ENCODE peak calls at places on chromosome X, in eight cellular contexts. H is GM23338, Z is A673, J is left lung, S is dorsolateral prefrontal cortex, A is PC-3, Y is hepatocyte, R is psoas muscle. G is an unnamed sample.

GRCh38 chrX:22748093-22748999 is 251.4 kb upstream of the DDX53 start:
- DNase-seq in Y (peak), H (peak), J (no peak), Z (peak), A (peak), S (peak), R (no peak), G (no peak)

GRCh38 chrX:154457491-154458115 is 478 bp upstream of the PLXNA3 start:
- DNase-seq in S (no peak), R (no peak), H (peak), Z (peak), Y (peak), J (peak), A (peak), G (no peak)

GRCh38 chrX:103664363-103664762 is 22.1 kb downstream of the MORF4L2 start:
- DNase-seq in J (no peak), Y (no peak), Z (no peak), H (peak), R (no peak), A (no peak), S (no peak), G (no peak)

GRCh38 chrX:45077748-45078424 is 122.8 kb downstream of the DIPK2B start:
- DNase-seq in Z (no peak), Y (no peak), S (no peak), R (no peak), A (no peak), H (no peak), J (no peak), G (no peak)

GRCh38 chrX:105190252-105190853 is 30.1 kb downstream of the TEX13A start:
- DNase-seq in A (peak), S (no peak), H (peak), R (no peak), Z (peak), Y (peak), J (no peak), G (no peak)

GRCh38 chrX:3712870-3713224 is 602 bp downstream of the PRKX start:
- DNase-seq in R (no peak), H (no peak), S (no peak), J (peak), Y (no peak), Z (no peak), A (peak), G (no peak)

GRCh38 chrX:22689290-22689689 is 310.5 kb upstream of the DDX53 start:
- DNase-seq in S (no peak), A (no peak), R (no peak), J (no peak), Z (no peak), Y (no peak), H (peak), G (no peak)

GRCh38 chrX:75273483-75273882 is 402 bp upstream of the UPRT start:
- DNase-seq in Z (no peak), J (no peak), H (no peak), A (no peak), R (no peak), Y (peak), S (no peak), G (no peak)

GRCh38 chrX:47513697-47514085 is 30.7 kb upstream of the ZNF41 start:
- DNase-seq in J (no peak), A (no peak), R (no peak), H (no peak), Z (no peak), S (no peak), Y (no peak), G (no peak)

GRCh38 chrX:39577976-39578962 is 519.5 kb downstream of the BCOR start:
- DNase-seq in A (no peak), R (peak), Z (no peak), H (no peak), Y (no peak), J (no peak), S (no peak), G (no peak)

GRCh38 chrX:49291615-49292337 is 11.7 kb upstream of the GAGE10 start:
- DNase-seq in A (peak), J (peak), Z (peak), S (peak), Y (peak), H (peak), R (peak), G (no peak)

GRCh38 chrX:102858826-102859627 is 78.0 kb upstream of the RAB40AL start:
- DNase-seq in Z (peak), H (peak), A (peak), J (no peak), R (no peak), Y (no peak), S (no peak), G (no peak)

GRCh38 chrX:20971250-20971649 is 403.0 kb upstream of the CNKSR2 start:
- DNase-seq in A (peak), Z (no peak), Y (no peak), J (no peak), H (no peak), R (no peak), S (no peak), G (no peak)

GRCh38 chrX:52271212-52271611 is 86.5 kb downstream of the MAGED4 start:
- DNase-seq in J (no peak), Y (peak), R (no peak), A (peak), S (no peak), Z (peak), H (peak), G (no peak)

GRCh38 chrX:53476371-53476770 is 42.2 kb upstream of the HSD17B10 start:
- DNase-seq in S (no peak), H (no peak), J (no peak), Z (no peak), Y (no peak), A (no peak), R (no peak), G (no peak)

GRCh38 chrX:50161143-50161542 is 39.7 kb downstream of the AKAP4 start:
- DNase-seq in Z (no peak), J (no peak), S (no peak), A (peak), Y (no peak), H (no peak), R (no peak), G (no peak)

GRCh38 chrX:69285401-69285871 is 120.2 kb upstream of the PJA1 start:
- DNase-seq in R (peak), S (no peak), J (peak), Y (peak), A (no peak), Z (no peak), H (no peak), G (no peak)

GRCh38 chrX:150692296-150692695 is 900 bp upstream of the MTMR1 start:
- DNase-seq in Z (no peak), A (no peak), S (no peak), R (no peak), H (no peak), Y (no peak), J (no peak), G (no peak)

GRCh38 chrX:121356850-121357171 is 309.4 kb downstream of the GLUD2 start:
- DNase-seq in S (no peak), R (no peak), J (no peak), Z (no peak), Y (no peak), A (no peak), H (no peak), G (no peak)

GRCh38 chrX:20218809-20219505 is 47.8 kb downstream of the RPS6KA3 start:
- DNase-seq in J (no peak), Z (peak), H (peak), R (no peak), S (no peak), A (no peak), Y (peak), G (no peak)

GRCh38 chrX:40411350-40412111 is 169.2 kb upstream of the ATP6AP2 start:
- DNase-seq in J (no peak), S (no peak), R (no peak), H (peak), Y (no peak), Z (peak), A (no peak), G (no peak)

GRCh38 chrX:72268601-72269365 is 8.3 kb downstream of the RPS4X start:
- DNase-seq in J (no peak), S (no peak), Z (peak), A (no peak), Y (peak), R (no peak), H (no peak), G (no peak)

GRCh38 chrX:96183843-96184242 is 500.8 kb upstream of the DIAPH2 start:
- DNase-seq in R (no peak), S (no peak), J (no peak), Y (peak), A (peak), Z (peak), H (peak), G (no peak)

GRCh38 chrX:123184858-123185251 is 777 bp downstream of the GRIA3 start:
- DNase-seq in J (no peak), S (peak), Z (no peak), R (no peak), H (peak), Y (peak), A (no peak), G (no peak)

GRCh38 chrX:1462596-1463251 is 10.0 kb upstream of the ASMTL start:
- DNase-seq in S (no peak), R (no peak), Z (no peak), Y (peak), J (peak), H (no peak), A (peak), G (peak)

GRCh38 chrX:119468930-119469635 is 839 bp downstream of the SLC25A5 start:
- DNase-seq in R (peak), J (peak), H (peak), Z (peak), Y (peak), A (peak), S (peak), G (peak)

GRCh38 chrX:119757979-119758681 is at the start of gene SOWAHD:
- DNase-seq in A (peak), H (peak), Z (no peak), S (no peak), J (peak), R (peak), Y (peak), G (no peak)

GRCh38 chrX:56107320-56107719 is 124.8 kb upstream of the KLF8 start:
- DNase-seq in H (no peak), S (no peak), Y (no peak), R (no peak), J (no peak), A (no peak), Z (no peak), G (no peak)

GRCh38 chrX:15334561-15334960 is 762 bp downstream of the PIGA start:
- DNase-seq in Z (no peak), S (no peak), H (no peak), Y (no peak), J (no peak), R (no peak), A (peak), G (no peak)

GRCh38 chrX:69762340-69762739 is 146.4 kb downstream of the EDA start:
- DNase-seq in R (no peak), H (no peak), J (no peak), Z (no peak), Y (no peak), S (no peak), A (no peak), G (no peak)

GRCh38 chrX:25600776-25601175 is 537.4 kb upstream of the MAGEB18 start:
- DNase-seq in H (no peak), J (no peak), A (peak), Z (no peak), R (no peak), S (no peak), Y (no peak), G (no peak)

GRCh38 chrX:81257817-81258216 is 55.9 kb downstream of the SH3BGRL start:
- DNase-seq in R (no peak), Z (no peak), A (no peak), H (no peak), S (no peak), J (no peak), Y (no peak), G (no peak)

GRCh38 chrX:81261576-81261975 is 59.7 kb downstream of the SH3BGRL start:
- DNase-seq in H (no peak), S (no peak), Z (no peak), A (peak), J (no peak), R (no peak), Y (no peak), G (no peak)

GRCh38 chrX:81259008-81259713 is 57.3 kb downstream of the SH3BGRL start:
- DNase-seq in Y (no peak), Z (no peak), R (no peak), S (no peak), J (no peak), H (no peak), A (no peak), G (no peak)

GRCh38 chrX:81263067-81263466 is 61.2 kb downstream of the SH3BGRL start:
- DNase-seq in R (no peak), A (no peak), S (no peak), Z (no peak), Y (no peak), H (peak), J (no peak), G (no peak)

DNA sequence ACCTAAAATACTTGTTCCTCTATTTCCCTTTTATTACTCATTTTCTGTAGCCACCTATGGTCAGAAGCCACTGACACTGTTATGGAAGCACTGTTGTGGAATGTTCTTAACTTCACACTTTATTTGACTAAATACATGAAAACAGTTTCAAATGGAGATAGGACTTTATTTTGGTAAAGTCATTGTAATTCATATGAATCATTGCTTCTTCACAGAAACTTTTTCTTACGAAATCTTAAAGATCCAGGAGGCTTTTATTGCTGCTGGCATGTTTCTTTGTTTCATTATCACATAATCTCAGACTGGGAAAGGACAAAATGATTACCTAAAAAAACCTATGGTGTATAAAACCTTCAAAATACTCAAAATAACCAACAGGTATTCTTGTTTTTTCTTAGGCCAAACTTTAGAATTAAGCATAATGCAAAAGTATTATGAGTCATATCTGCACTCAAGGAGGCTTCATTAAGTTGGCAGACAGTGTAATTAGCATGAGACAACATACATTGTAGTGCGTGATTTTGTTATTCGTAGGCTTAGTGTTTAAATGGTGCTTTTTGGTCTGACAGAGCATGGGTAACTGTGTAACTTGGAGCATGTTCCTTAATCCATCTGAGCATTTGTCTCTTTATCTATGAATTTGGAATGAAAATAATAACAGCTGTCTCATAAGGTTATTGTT is 58.0 kb downstream of the SH3BGRL start:
- DNase-seq in A (peak), Z (peak), Y (no peak), H (no peak), S (no peak), R (no peak), J (no peak), G (no peak)
- H3K27ac ChIP-seq in A (no peak), Z (no peak), Y (peak), H (peak), S (no peak), R (no peak), J (no peak), G (peak)

GRCh38 chrX:42818151-42818921 is 40.4 kb upstream of the PPP1R2C start:
- DNase-seq in J (no peak), H (peak), S (no peak), A (no peak), Z (no peak), Y (no peak), R (no peak), G (no peak)
- TF ChIP-seq CTCF in J (no peak), H (no peak), S (no peak), A (no peak), Z (no peak), Y (no peak), R (no peak), G (no peak)

DNA sequence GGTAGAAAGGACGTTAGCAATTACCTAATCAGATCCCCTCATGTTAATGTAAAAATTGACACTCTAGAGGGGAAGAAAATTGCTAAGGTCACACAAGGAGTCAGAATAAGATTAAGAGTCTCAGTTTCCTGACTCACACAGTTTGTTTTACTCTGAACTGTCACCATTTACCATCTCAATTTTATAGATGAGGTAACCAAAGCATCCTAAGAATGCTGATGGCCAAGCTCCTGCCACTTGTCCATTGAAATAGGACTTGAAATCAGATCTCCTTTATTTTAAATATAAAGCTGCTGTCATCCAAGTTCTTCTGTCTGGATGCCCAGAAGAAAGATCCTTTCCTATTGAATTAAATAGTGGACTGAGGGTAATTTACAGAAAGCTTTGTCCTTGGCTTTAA is 114.8 kb upstream of the VAMP7 start:
- DNase-seq in R (no peak), Y (no peak), J (no peak), S (no peak), A (no peak), Z (no peak), H (no peak), G (no peak)
- H3K27ac ChIP-seq in R (peak), Y (peak), J (no peak), S (no peak), A (no peak), Z (no peak), H (peak), G (no peak)

GRCh38 chrX:2707334-2707760 is 16.3 kb downstream of the CD99 start:
- DNase-seq in Z (peak), H (peak), J (peak), Y (peak), S (no peak), R (peak), A (peak), G (peak)
- TF ChIP-seq CTCF in Z (peak), H (no peak), J (no peak), Y (no peak), S (no peak), R (no peak), A (no peak), G (no peak)

GRCh38 chrX:24148118-24148517 is 1.4 kb upstream of the ZFX start:
- DNase-seq in Y (no peak), Z (no peak), R (no peak), A (no peak), S (no peak), H (no peak), J (no peak), G (no peak)

GRCh38 chrX:24148535-24149345 is 789 bp upstream of the ZFX start:
- DNase-seq in H (no peak), S (peak), A (peak), R (peak), J (no peak), Y (peak), Z (peak), G (peak)

GRCh38 chrX:24145340-24146186 is 4.0 kb upstream of the ZFX start:
- DNase-seq in Z (peak), S (no peak), J (no peak), R (no peak), H (no peak), Y (no peak), A (peak), G (no peak)

GRCh38 chrX:24146283-24146865 is 3.2 kb upstream of the ZFX start:
- DNase-seq in J (no peak), S (no peak), H (no peak), A (peak), Y (no peak), R (no peak), Z (peak), G (no peak)

GRCh38 chrX:24147165-24147564 is 2.4 kb upstream of the ZFX start:
- DNase-seq in J (no peak), Z (no peak), S (no peak), H (no peak), A (no peak), R (no peak), Y (no peak), G (no peak)
- H3K27ac ChIP-seq in J (peak), Z (peak), S (peak), H (no peak), A (peak), R (peak), Y (peak), G (peak)

GRCh38 chrX:132171478-132171877 is 43.7 kb upstream of the FRMD7 start:
- DNase-seq in H (no peak), A (no peak), R (no peak), S (no peak), Z (peak), Y (no peak), J (no peak), G (no peak)
- TF ChIP-seq CTCF in H (no peak), A (no peak), R (no peak), S (no peak), Z (peak), Y (no peak), J (no peak), G (no peak)